ENCODE peak calls at places on chromosomes 5 and 9, in six cellular contexts. O is adrenal gland; G is pancreas; M is effector memory CD4-positive, alpha-beta T cell; E is IMR-90; W is Panc1. K is an unnamed sample. For H3K4me1, the result is how much of the 10 kb centered on the place peaks cover.

GRCh38 chr5:14204785-14205321 is 61.7 kb downstream of the TRIO start:
- DNase-seq in O (peak), G (no peak), M (no peak), E (peak), W (no peak), K (no peak)

GRCh38 chr5:157387683-157388093 is 72.3 kb upstream of the NIPAL4 start:
- DNase-seq in O (peak), G (no peak), M (no peak), E (peak), W (peak), K (peak)

GRCh38 chr9:24832307-24832706 is 286.6 kb upstream of the IZUMO3 start:
- DNase-seq in O (no peak), G (no peak), M (no peak), E (no peak), W (no peak), K (no peak)

GRCh38 chr5:153658606-153659005 is 168.1 kb downstream of the GRIA1 start:
- DNase-seq in O (no peak), G (no peak), M (no peak), E (no peak), W (no peak), K (no peak)

GRCh38 chr9:101235105-101235866 is 149.5 kb downstream of the BAAT start:
- DNase-seq in O (no peak), G (no peak), M (no peak), E (no peak), W (no peak), K (no peak)

GRCh38 chr5:136055612-136056302 is 27.0 kb downstream of the TGFBI start:
- DNase-seq in O (no peak), G (no peak), M (no peak), E (no peak), W (no peak), K (no peak)

GRCh38 chr5:17257705-17258273 is 40.4 kb downstream of the BASP1 start:
- DNase-seq in O (no peak), G (no peak), M (no peak), E (peak), W (no peak), K (no peak)

GRCh38 chr5:164532226-164532937 is 1027.0 kb downstream of the MAT2B start:
- DNase-seq in O (peak), G (no peak), M (no peak), E (no peak), W (no peak), K (no peak)

GRCh38 chr9:133238851-133239532 is 29.9 kb upstream of the OBP2B start:
- DNase-seq in O (peak), G (peak), M (peak), E (peak), W (peak), K (no peak)

GRCh38 chr5:14208071-14209021 is 65.2 kb downstream of the TRIO start:
- DNase-seq in O (no peak), G (no peak), M (no peak), E (peak), W (peak), K (no peak)

GRCh38 chr9:137029058-137029922 is 1.3 kb upstream of the ABCA2 start:
- DNase-seq in O (peak), G (peak), M (peak), E (peak), W (peak), K (no peak)

GRCh38 chr5:133941456-133942196 is 26.8 kb downstream of the C5orf15 start:
- DNase-seq in O (peak), G (no peak), M (no peak), E (no peak), W (no peak), K (no peak)

GRCh38 chr5:135085133-135085935 is 51.3 kb upstream of the PITX1 start:
- DNase-seq in O (no peak), G (no peak), M (no peak), E (peak), W (no peak), K (no peak)

GRCh38 chr5:2207966-2208544 is 325.3 kb upstream of the IRX4 start:
- DNase-seq in O (peak), G (no peak), M (no peak), E (no peak), W (no peak), K (no peak)

GRCh38 chr5:144289277-144289676 is 118.6 kb downstream of the KCTD16 start:
- DNase-seq in O (no peak), G (no peak), M (no peak), E (no peak), W (no peak), K (no peak)

GRCh38 chr5:154308457-154309360 is 118.2 kb downstream of the GALNT10 start:
- DNase-seq in O (no peak), G (no peak), M (no peak), E (peak), W (no peak), K (no peak)

GRCh38 chr5:112546946-112547647 is 128.0 kb upstream of the EPB41L4A start:
- DNase-seq in O (no peak), G (no peak), M (no peak), E (no peak), W (no peak), K (no peak)

GRCh38 chr5:167800405-167800804 is 491.0 kb upstream of the WWC1 start:
- DNase-seq in O (no peak), G (no peak), M (no peak), E (no peak), W (no peak), K (no peak)

GRCh38 chr9:109145062-109145461 is 22.0 kb downstream of the FRRS1L start:
- DNase-seq in O (no peak), G (no peak), M (no peak), E (no peak), W (no peak), K (no peak)

GRCh38 chr5:117615226-117615625 is 1040.6 kb upstream of the SEMA6A start:
- DNase-seq in O (no peak), G (no peak), M (no peak), E (no peak), W (no peak), K (no peak)

GRCh38 chr9:130946778-130947617 is 8.0 kb upstream of the FIBCD1 start:
- DNase-seq in O (no peak), G (no peak), M (no peak), E (no peak), W (no peak), K (no peak)

GRCh38 chr9:93261735-93262523 is 78.0 kb downstream of the WNK2 start:
- DNase-seq in O (peak), G (peak), M (no peak), E (no peak), W (no peak), K (no peak)

GRCh38 chr9:93260290-93261066 is 76.5 kb downstream of the WNK2 start:
- DNase-seq in O (peak), G (peak), M (no peak), E (no peak), W (no peak), K (no peak)

GRCh38 chr9:93259490-93260289 is 75.8 kb downstream of the WNK2 start:
- DNase-seq in O (peak), G (peak), M (no peak), E (no peak), W (no peak), K (no peak)

GRCh38 chr9:93262537-93263310 is 78.8 kb downstream of the WNK2 start:
- DNase-seq in O (peak), G (peak), M (no peak), E (no peak), W (no peak), K (no peak)

GRCh38 chr9:93261281-93261680 is 77.3 kb downstream of the WNK2 start:
- DNase-seq in O (peak), G (peak), M (no peak), E (no peak), W (no peak), K (no peak)
- H3K4me1 ChIP-seq in O (under half), G (under half), M (under half), E (under half), W (under half), K (under half)

GRCh38 chr5:151447174-151448037 is at the start of gene SLC36A1:
- DNase-seq in O (peak), G (peak), M (peak), E (peak), W (peak), K (peak)
- H3K27ac ChIP-seq in O (peak), G (peak), M (peak), E (peak), W (peak), K (peak)

GRCh38 chr9:107290619-107291018 is 7.5 kb downstream of the RAD23B start:
- DNase-seq in O (no peak), G (no peak), M (no peak), E (no peak), W (no peak), K (no peak)

GRCh38 chr9:107295995-107296394 is 12.9 kb downstream of the RAD23B start:
- DNase-seq in O (no peak), G (no peak), M (no peak), E (no peak), W (no peak), K (no peak)

GRCh38 chr9:107293555-107294085 is 10.5 kb downstream of the RAD23B start:
- DNase-seq in O (peak), G (no peak), M (no peak), E (no peak), W (no peak), K (no peak)

GRCh38 chr9:107294756-107295155 is 11.7 kb downstream of the RAD23B start:
- DNase-seq in O (no peak), G (no peak), M (no peak), E (no peak), W (no peak), K (no peak)

GRCh38 chr9:107292811-107293554 is 9.9 kb downstream of the RAD23B start:
- DNase-seq in O (no peak), G (no peak), M (no peak), E (no peak), W (no peak), K (no peak)
- H3K4me1 ChIP-seq in O (half or more), G (under half), M (under half), E (under half), W (under half), K (under half)

DNA sequence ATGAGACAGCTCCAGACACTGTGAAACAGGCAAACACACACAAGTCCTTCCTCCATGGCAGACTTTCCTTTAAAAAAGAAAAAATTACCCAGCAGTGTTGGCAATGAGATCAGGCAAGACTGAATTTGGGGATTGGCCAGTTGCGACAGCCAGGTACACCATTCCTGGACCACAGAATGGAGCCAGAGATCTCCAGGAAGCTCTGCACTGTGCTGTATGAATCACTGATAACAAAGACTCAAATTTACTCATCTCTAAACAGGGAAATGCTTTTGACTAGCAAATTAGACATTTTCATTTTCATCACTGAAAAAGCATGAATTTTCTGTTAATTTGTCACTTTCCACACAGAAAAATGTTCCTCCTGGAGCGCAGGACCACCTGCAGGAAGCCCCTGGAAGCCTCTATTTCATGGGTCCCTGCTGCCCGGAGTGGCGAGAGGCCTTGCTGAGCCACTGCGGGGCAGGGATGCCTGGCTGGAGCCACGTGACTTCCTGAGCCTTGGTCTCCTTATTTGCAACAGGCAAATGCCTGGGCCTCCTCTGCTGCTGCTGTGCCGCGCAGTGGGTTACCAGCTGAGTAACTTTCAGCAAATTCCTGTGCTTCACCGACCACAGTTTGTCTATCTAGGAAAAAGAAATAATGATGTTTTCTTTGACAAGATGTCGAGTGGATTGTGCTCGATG is 185.9 kb upstream of the ZNF618 start:
- DNase-seq in O (no peak), G (no peak), M (no peak), E (no peak), W (no peak), K (no peak)
- H3K27ac ChIP-seq in O (no peak), G (no peak), M (no peak), E (no peak), W (no peak), K (no peak)

DNA sequence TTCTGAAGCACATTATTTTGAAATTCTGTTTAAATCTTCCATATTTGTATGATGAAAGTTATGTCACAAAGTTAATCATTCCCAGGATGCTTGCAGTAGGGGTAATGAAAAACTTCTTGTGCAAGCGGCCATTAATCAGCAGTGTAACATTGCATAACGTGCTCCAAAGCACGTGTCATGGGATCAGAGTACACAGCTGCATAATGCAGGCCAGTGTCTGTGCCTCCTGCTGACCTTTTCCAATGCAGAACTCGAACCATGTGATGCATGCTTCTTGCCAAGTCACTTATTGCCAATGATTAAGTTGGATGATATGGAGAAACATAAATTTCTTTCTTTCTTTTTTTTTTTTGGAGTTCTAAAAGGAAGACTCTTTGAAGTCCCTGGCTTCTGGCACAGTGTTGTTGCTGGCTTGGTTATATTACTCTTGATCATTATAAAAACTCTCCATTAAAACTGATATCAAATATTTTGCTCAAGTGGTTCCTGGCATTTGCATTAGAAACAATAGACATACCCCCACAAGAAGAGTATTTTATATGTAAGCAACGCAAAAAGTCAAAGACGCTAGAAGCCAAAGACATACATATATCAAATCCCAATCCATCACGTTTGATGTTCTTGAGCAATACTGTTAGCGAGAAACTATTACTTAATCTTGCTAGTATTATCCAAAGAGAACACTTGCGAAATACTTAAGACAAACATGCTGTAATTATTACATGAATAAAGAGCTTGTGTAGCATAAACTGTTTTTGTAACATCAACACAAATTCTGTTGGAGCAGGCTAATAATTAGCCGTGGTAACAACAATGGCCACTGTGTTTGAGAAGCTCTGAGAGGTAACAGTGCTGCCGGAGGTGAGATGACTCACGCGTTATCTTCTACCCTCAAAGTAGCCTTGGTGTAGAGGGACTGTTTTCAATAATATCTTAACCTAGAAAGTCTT is 164.2 kb downstream of the AUH start:
- DNase-seq in O (peak), G (no peak), M (no peak), E (peak), W (peak), K (peak)
- H3K4me1 ChIP-seq in O (half or more), G (half or more), M (under half), E (under half), W (under half), K (under half)

GRCh38 chr5:159269723-159270122 is 6.6 kb downstream of the UBLCP1 start:
- DNase-seq in O (no peak), G (no peak), M (no peak), E (no peak), W (no peak), K (no peak)
- H3K27ac ChIP-seq in O (no peak), G (no peak), M (no peak), E (no peak), W (no peak), K (no peak)

GRCh38 chr5:177300236-177300880 is 3.2 kb downstream of the RAB24 start:
- DNase-seq in O (peak), G (no peak), M (peak), E (peak), W (no peak), K (no peak)

GRCh38 chr5:177301503-177302165 is 1.9 kb downstream of the RAB24 start:
- DNase-seq in O (peak), G (peak), M (no peak), E (no peak), W (no peak), K (no peak)

GRCh38 chr5:177299711-177300110 is 3.8 kb downstream of the RAB24 start:
- DNase-seq in O (no peak), G (no peak), M (no peak), E (no peak), W (no peak), K (no peak)

GRCh38 chr5:177302354-177303110 is 987 bp downstream of the RAB24 start:
- DNase-seq in O (no peak), G (no peak), M (no peak), E (peak), W (no peak), K (no peak)

GRCh38 chr5:177300971-177301370 is 2.5 kb downstream of the RAB24 start:
- DNase-seq in O (no peak), G (no peak), M (no peak), E (no peak), W (no peak), K (no peak)
- H3K4me1 ChIP-seq in O (under half), G (under half), M (half or more), E (under half), W (under half), K (under half)

DNA sequence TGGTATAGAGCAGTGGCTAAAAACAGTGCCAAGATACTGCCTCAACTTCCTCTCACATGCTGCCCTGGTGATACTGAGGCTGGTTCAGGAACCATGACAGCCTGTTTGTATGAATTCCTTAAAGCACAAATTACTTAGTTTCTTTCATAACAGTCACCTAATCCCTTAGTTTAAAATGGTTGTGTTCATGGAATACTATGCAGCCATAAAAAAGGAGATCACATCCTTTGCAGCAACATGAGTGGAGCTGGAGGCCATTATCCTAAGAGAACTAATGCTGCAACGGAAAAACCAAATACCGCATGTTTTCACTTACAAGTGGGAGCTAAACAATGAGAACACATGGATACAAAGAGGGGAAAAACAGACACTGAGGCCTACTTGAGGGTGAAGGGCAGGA is 21.8 kb downstream of the ZFP62 start:
- DNase-seq in O (no peak), G (no peak), M (no peak), E (no peak), W (no peak), K (no peak)
- H3K27ac ChIP-seq in O (no peak), G (no peak), M (no peak), E (no peak), W (no peak), K (no peak)

GRCh38 chr5:140570058-140570457 is 5.4 kb downstream of the SLC35A4 start:
- DNase-seq in O (peak), G (no peak), M (no peak), E (no peak), W (no peak), K (no peak)

GRCh38 chr5:140569197-140569596 is 4.6 kb downstream of the SLC35A4 start:
- DNase-seq in O (peak), G (no peak), M (no peak), E (no peak), W (no peak), K (no peak)

GRCh38 chr5:140571105-140571504 is 6.5 kb downstream of the SLC35A4 start:
- DNase-seq in O (peak), G (no peak), M (no peak), E (no peak), W (no peak), K (no peak)

GRCh38 chr5:140568664-140569063 is 4.0 kb downstream of the SLC35A4 start:
- DNase-seq in O (peak), G (no peak), M (no peak), E (no peak), W (no peak), K (no peak)

GRCh38 chr5:140570488-140570887 is 5.9 kb downstream of the SLC35A4 start:
- DNase-seq in O (no peak), G (no peak), M (no peak), E (no peak), W (no peak), K (no peak)
- H3K4me1 ChIP-seq in O (half or more), G (under half), M (under half), E (under half), W (under half), K (under half)